ENCODE peak calls at places on chromosomes 5 and 9, in seven cellular contexts. I is IMR-90, S is H9, C is mesendoderm, X is H1, M is neuronal stem cell, T is trophoblast cell. F is an unnamed sample.

GRCh38 chr9:94649100-94649855 is 10.0 kb upstream of the FBP1 start:
- DNase-seq in C (no peak), M (no peak), T (no peak), S (no peak), I (peak), X (no peak), F (no peak)

GRCh38 chr9:38043931-38044623 is 24.9 kb downstream of the SHB start:
- DNase-seq in X (no peak), T (no peak), S (no peak), C (no peak), I (no peak), M (no peak), F (no peak)

GRCh38 chr5:171445910-171446516 is 26.6 kb downstream of the FGF18 start:
- DNase-seq in M (no peak), S (no peak), I (peak), C (no peak), X (no peak), T (no peak), F (peak)

GRCh38 chr5:68446487-68446894 is 230.9 kb downstream of the PIK3R1 start:
- DNase-seq in I (no peak), M (no peak), C (no peak), T (no peak), X (no peak), S (no peak), F (no peak)

GRCh38 chr9:97758334-97758916 is 61.3 kb upstream of the XPA start:
- DNase-seq in S (no peak), I (no peak), M (no peak), X (no peak), C (no peak), T (no peak), F (no peak)

GRCh38 chr9:114902773-114903589 is 27.4 kb downstream of the TNFSF8 start:
- DNase-seq in T (peak), C (no peak), X (no peak), I (peak), S (no peak), M (no peak), F (no peak)

GRCh38 chr9:76419782-76420380 is 25.7 kb upstream of the RFK start:
- DNase-seq in X (peak), M (no peak), S (no peak), C (peak), T (no peak), I (no peak), F (peak)

GRCh38 chr5:146778795-146779579 is 99.6 kb downstream of the PPP2R2B start:
- DNase-seq in S (no peak), T (no peak), X (no peak), M (no peak), I (no peak), C (no peak), F (no peak)

GRCh38 chr5:1054018-1054798 is 45.6 kb downstream of the NKD2 start:
- DNase-seq in T (no peak), C (no peak), S (no peak), M (no peak), X (no peak), I (no peak), F (no peak)

GRCh38 chr5:169094586-169095409 is 206.1 kb downstream of the SLIT3 start:
- DNase-seq in T (no peak), M (no peak), S (no peak), I (peak), X (no peak), C (no peak), F (no peak)

GRCh38 chr9:128120061-128120740 is 7.3 kb downstream of the PTGES2 start:
- DNase-seq in M (no peak), X (no peak), S (no peak), T (no peak), C (no peak), I (no peak), F (no peak)

GRCh38 chr5:39352931-39353330 is 11.4 kb downstream of the C9 start:
- DNase-seq in M (no peak), S (no peak), X (no peak), C (no peak), T (no peak), I (no peak), F (no peak)

GRCh38 chr9:76558465-76558864 is 99.5 kb downstream of the GCNT1 start:
- DNase-seq in C (no peak), M (no peak), X (no peak), S (no peak), I (no peak), T (no peak), F (no peak)

GRCh38 chr5:1666812-1667588 is 132.6 kb downstream of the MRPL36 start:
- DNase-seq in C (peak), I (no peak), T (no peak), S (peak), X (peak), M (peak), F (no peak)

GRCh38 chr9:71737455-71737854 is 30.9 kb downstream of the CEMIP2 start:
- DNase-seq in S (no peak), M (no peak), X (no peak), C (no peak), I (no peak), T (no peak), F (no peak)

GRCh38 chr5:115348175-115348574 is 51.7 kb upstream of the CCDC112 start:
- DNase-seq in C (no peak), S (no peak), X (no peak), M (no peak), I (no peak), T (no peak), F (no peak)

GRCh38 chr9:126690431-126691051 is 76.8 kb downstream of the LMX1B start:
- DNase-seq in S (peak), M (no peak), C (peak), X (peak), I (no peak), T (peak), F (peak)

GRCh38 chr9:137007060-137007815 is 10.9 kb upstream of the CLIC3 start:
- DNase-seq in T (no peak), I (peak), C (no peak), M (no peak), S (no peak), X (no peak), F (peak)

GRCh38 chr5:54757541-54757940 is 227.9 kb downstream of the ESM1 start:
- DNase-seq in M (no peak), S (no peak), C (no peak), T (no peak), X (no peak), I (no peak), F (no peak)

GRCh38 chr5:96614110-96614691 is 48.0 kb upstream of the CAST start:
- DNase-seq in C (peak), X (peak), M (peak), T (peak), S (peak), I (peak), F (peak)

GRCh38 chr5:60446917-60447316 is 253.0 kb downstream of the DEPDC1B start:
- DNase-seq in S (no peak), M (no peak), I (no peak), X (no peak), T (no peak), C (no peak), F (no peak)
- H2BK120ac ChIP-seq in S (no peak), M (no peak), I (no peak), X (no peak), T (no peak), C (no peak), F (no peak)

GRCh38 chr5:113358696-113359095 is 76.1 kb downstream of the TSSK1B start:
- DNase-seq in M (no peak), C (no peak), I (no peak), X (no peak), S (no peak), T (no peak), F (no peak)

GRCh38 chr5:113367586-113367985 is 67.2 kb downstream of the TSSK1B start:
- DNase-seq in I (no peak), T (no peak), M (no peak), X (no peak), C (peak), S (no peak), F (no peak)

GRCh38 chr5:113359419-113359818 is 75.4 kb downstream of the TSSK1B start:
- DNase-seq in M (no peak), S (no peak), T (no peak), X (no peak), C (no peak), I (peak), F (peak)

GRCh38 chr5:113361701-113362100 is 73.1 kb downstream of the TSSK1B start:
- DNase-seq in X (no peak), C (no peak), I (no peak), T (no peak), S (no peak), M (no peak), F (no peak)

GRCh38 chr5:113364466-113364865 is 70.3 kb downstream of the TSSK1B start:
- DNase-seq in C (peak), M (no peak), X (no peak), I (no peak), S (no peak), T (no peak), F (no peak)
- H2BK120ac ChIP-seq in C (no peak), M (no peak), X (no peak), I (no peak), S (no peak), T (no peak), F (no peak)

DNA sequence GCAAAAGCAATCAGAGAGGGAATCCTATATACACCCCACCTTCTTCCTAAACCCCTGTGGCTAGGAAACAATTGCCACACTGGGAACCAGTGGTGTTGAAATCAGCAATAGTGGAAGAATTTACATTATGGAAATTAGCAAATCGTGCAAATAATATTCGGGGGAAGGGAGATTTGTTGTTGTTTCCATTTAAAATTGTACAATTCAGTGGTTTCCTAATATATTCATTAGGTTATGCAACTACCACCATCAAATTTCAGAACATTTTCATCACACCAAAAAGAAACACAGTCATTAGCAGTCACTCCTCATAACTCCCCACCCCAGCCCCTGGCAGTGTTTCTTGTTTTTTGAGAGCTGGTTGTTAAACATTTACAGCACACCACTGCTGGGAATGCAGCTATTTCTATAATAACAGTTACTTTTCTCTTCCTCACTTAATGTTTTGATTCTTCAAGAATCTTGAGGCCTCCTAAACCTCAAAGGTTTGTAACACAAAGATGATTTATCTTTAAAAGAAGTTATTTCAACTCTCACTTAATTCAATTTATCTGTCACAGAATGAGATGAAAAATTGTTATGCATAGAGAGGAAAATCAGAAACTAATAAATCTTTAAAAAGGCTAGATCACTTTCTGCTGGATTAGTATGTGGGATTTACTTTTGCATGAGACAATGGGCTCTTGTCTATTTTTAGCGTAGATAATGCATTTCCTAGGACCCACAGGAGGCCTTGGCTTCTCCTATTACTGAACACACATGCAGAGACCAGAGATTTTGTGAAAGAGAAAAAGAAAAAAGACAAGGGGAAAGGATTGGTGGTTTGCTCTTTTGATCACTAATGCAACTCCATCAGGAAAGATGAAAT is 91.8 kb upstream of the DAPK1 start:
- DNase-seq in C (peak), T (peak), I (no peak), M (no peak), S (no peak), X (no peak), F (no peak)
- H2BK120ac ChIP-seq in C (no peak), T (no peak), I (no peak), M (no peak), S (no peak), X (peak), F (no peak)

GRCh38 chr5:110945874-110946436 is 125.6 kb upstream of the TSLP start:
- DNase-seq in S (no peak), X (no peak), C (no peak), M (no peak), T (no peak), I (no peak), F (no peak)

DNA sequence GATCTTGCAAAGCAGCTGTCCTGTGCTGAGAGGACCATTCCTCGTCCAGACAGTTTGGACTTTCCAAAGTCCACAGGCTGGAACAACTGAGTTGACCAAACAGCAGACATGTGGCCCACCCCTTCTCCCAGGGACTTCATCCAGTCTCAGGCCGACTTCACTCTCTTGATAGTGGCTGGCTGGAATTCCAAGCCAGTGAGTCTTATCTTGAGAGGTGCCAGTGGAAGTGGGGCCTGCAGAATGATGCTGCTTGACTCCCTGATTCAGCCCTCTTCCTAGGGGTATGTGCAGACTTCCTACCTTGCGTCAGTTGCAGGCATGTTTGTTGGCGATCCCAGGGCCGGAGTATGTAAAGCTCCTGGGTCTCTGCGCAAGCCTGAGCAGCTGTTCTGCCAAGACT is 131.4 kb upstream of the TSLP start:
- DNase-seq in S (no peak), C (no peak), X (no peak), M (no peak), T (no peak), I (peak), F (no peak)
- H2BK120ac ChIP-seq in S (no peak), C (no peak), X (no peak), M (no peak), T (no peak), I (no peak), F (no peak)

GRCh38 chr9:133321411-133321935 is 14.5 kb downstream of the SURF6 start:
- DNase-seq in I (no peak), X (no peak), C (no peak), T (no peak), S (no peak), M (no peak), F (no peak)
- H2BK120ac ChIP-seq in I (no peak), X (no peak), C (no peak), T (no peak), S (no peak), M (no peak), F (no peak)

DNA sequence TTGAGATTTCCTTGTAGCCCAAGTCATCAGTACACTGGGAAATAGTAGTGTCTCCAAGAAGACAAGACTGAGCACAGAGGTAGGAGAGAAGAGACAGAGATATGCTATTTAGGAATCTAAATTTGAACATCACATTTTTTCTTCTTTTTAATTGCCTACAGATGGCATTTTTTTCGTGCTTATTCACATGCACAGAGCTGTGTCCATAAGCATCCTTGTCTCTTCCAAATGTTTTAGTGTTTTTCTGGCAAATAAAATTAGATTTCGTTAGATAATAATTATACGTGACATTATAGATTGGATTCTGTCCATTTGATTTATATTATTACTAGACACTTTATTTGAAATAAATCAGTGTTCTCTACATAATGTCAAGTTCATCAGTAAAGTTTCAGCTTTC is 80.9 kb downstream of the PRR16 start:
- DNase-seq in T (no peak), X (no peak), S (no peak), M (no peak), I (no peak), C (no peak), F (no peak)
- H2BK120ac ChIP-seq in T (no peak), X (no peak), S (no peak), M (no peak), I (no peak), C (no peak), F (no peak)

DNA sequence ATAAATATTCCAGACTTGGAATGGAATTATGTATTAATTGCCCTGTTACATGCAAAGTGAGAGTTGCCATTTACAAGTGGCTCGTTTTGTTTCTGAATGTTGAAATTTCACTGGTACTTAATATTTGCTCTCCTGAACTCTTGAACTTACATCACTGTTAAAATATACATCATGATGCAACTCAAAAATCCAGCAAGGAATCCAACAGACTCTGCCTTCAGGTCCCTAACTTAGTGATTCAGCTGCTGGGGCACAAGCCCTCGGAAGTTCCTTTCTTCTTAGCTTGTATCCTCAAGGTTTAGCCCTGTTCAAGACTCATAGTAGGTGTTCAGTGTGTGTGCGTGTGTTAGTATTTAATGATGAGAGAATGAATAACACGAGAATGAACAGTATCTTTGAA is 90.7 kb downstream of the PTCD2 start:
- DNase-seq in I (peak), M (no peak), C (no peak), T (peak), X (no peak), S (no peak), F (no peak)
- H2BK120ac ChIP-seq in I (no peak), M (no peak), C (no peak), T (no peak), X (no peak), S (no peak), F (no peak)

GRCh38 chr9:109427886-109428285 is 70.2 kb downstream of the PTPN3 start:
- DNase-seq in T (no peak), X (no peak), C (no peak), S (no peak), I (no peak), M (no peak), F (no peak)
- H2BK120ac ChIP-seq in T (no peak), X (no peak), C (no peak), S (no peak), I (no peak), M (no peak), F (no peak)

GRCh38 chr9:90393355-90394152 is 249.1 kb downstream of the DIRAS2 start:
- DNase-seq in X (no peak), S (no peak), C (peak), T (no peak), M (no peak), I (no peak), F (no peak)

DNA sequence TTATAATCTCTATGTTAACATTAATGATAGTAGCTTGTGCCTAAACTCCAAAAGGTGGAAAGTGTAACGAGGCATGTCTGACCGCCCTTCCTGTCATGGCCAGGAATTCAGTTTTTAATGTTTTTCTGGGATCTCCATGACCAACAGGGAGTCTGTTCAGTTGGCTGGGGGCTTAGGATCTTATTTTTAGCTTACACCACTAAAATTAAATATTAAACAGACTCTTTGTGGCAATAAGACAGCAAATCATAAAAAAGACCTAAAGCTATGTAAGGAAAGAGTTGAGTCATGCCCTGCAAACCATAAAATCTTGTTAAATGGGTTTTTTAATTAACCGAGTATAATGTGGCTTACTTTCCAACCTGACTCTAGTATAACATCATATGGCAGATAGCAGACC is 247.8 kb downstream of the DIRAS2 start:
- DNase-seq in M (no peak), C (no peak), X (no peak), S (no peak), T (no peak), I (no peak), F (no peak)
- H2BK120ac ChIP-seq in M (no peak), C (no peak), X (no peak), S (no peak), T (no peak), I (no peak), F (no peak)

F was measured in mesenchymal stem cell.